ENCODE peak calls at places on chromosomes 2 and 18, in six cellular contexts. Q is occipital lobe; Z is stimulated activated CD8-positive, alpha-beta memory T cell treated with anti-CD3 and anti-CD28 coated beads, Interleukin-4, amount 100 ng/mL, for 24 hours; K is KG1; S is progenitor cell of endocrine pancreas; J is AG09319. P is an unnamed sample.

GRCh38 chr2:131034122-131035051 is 58.9 kb downstream of the FAM168B start:
- DNase-seq in Q (peak), Z (no peak), K (no peak), S (peak), J (no peak), P (peak)

GRCh38 chr2:168189835-168190426 is 57.5 kb downstream of the STK39 start:
- DNase-seq in Q (no peak), Z (no peak), K (no peak), S (no peak), J (no peak), P (no peak)

GRCh38 chr2:18849841-18850578 is 260.6 kb upstream of the NT5C1B start:
- DNase-seq in Q (no peak), Z (no peak), K (no peak), S (no peak), J (no peak), P (no peak)

GRCh38 chr18:75161629-75162028 is 47.3 kb downstream of the PTGR3 start:
- DNase-seq in Q (peak), Z (no peak), K (peak), S (no peak), J (peak), P (no peak)

GRCh38 chr2:197964720-197965119 is 160.3 kb downstream of the PLCL1 start:
- DNase-seq in Q (no peak), Z (no peak), K (no peak), S (no peak), J (no peak), P (no peak)

GRCh38 chr18:27242392-27243047 is 57.4 kb upstream of the CHST9 start:
- DNase-seq in Q (no peak), Z (no peak), K (no peak), S (no peak), J (no peak), P (no peak)

GRCh38 chr2:54595999-54596903 is 127.2 kb upstream of the EML6 start:
- DNase-seq in Q (no peak), Z (no peak), K (no peak), S (no peak), J (no peak), P (no peak)

GRCh38 chr18:73924836-73925235 is 222.8 kb downstream of the FBXO15 start:
- DNase-seq in Q (no peak), Z (no peak), K (no peak), S (no peak), J (no peak), P (no peak)

GRCh38 chr2:47561906-47562305 is 158.9 kb downstream of the MSH2 start:
- DNase-seq in Q (no peak), Z (no peak), K (no peak), S (no peak), J (no peak), P (no peak)

GRCh38 chr2:27914793-27915175 is 24.3 kb downstream of the BABAM2 start:
- DNase-seq in Q (no peak), Z (no peak), K (no peak), S (no peak), J (no peak), P (no peak)

GRCh38 chr2:63818276-63818675 is 23.4 kb upstream of the UGP2 start:
- DNase-seq in Q (no peak), Z (no peak), K (no peak), S (no peak), J (no peak), P (no peak)

GRCh38 chr2:155026646-155027045 is 328.2 kb downstream of the KCNJ3 start:
- DNase-seq in Q (no peak), Z (no peak), K (no peak), S (no peak), J (no peak), P (no peak)

GRCh38 chr18:51405683-51406477 is 208.4 kb upstream of the MEX3C start:
- DNase-seq in Q (no peak), Z (no peak), K (no peak), S (no peak), J (no peak), P (no peak)

P was measured in upper lobe of left lung.